ENCODE peak calls at places on chromosomes 13 and 19, in eight cellular contexts. One of them, this sample, is unnamed.

GRCh38 chr19:10295305-10295846 is 5.6 kb downstream of the ICAM5 start:
- DNase-seq in stomach: peak; percentile 51
- DNase-seq in esophagus muscularis mucosa: no peak
- DNase-seq in tibial nerve: no peak
- DNase-seq in SJCRH30: no peak
- DNase-seq in thoracic aorta: no peak
- DNase-seq in heart left ventricle: peak; percentile 37
- DNase-seq in SK-N-MC: no peak
- DNase-seq in this sample: no peak

GRCh38 chr13:32309812-32310706 is 5.1 kb downstream of the ZAR1L start:
- DNase-seq in stomach: no peak
- DNase-seq in esophagus muscularis mucosa: no peak
- DNase-seq in tibial nerve: no peak
- DNase-seq in SJCRH30: peak; percentile 79
- DNase-seq in thoracic aorta: no peak
- DNase-seq in heart left ventricle: no peak
- DNase-seq in SK-N-MC: no peak
- DNase-seq in this sample: peak; percentile 23

GRCh38 chr19:51729781-51730180 is 6.0 kb upstream of the HAS1 start:
- DNase-seq in stomach: no peak
- DNase-seq in esophagus muscularis mucosa: no peak
- DNase-seq in tibial nerve: no peak
- DNase-seq in SJCRH30: no peak
- DNase-seq in thoracic aorta: no peak
- DNase-seq in heart left ventricle: no peak
- DNase-seq in SK-N-MC: no peak
- DNase-seq in this sample: no peak

GRCh38 chr19:30649934-30650614 is 277.9 kb downstream of the ZNF536 start:
- DNase-seq in stomach: no peak
- DNase-seq in esophagus muscularis mucosa: no peak
- DNase-seq in tibial nerve: no peak
- DNase-seq in SJCRH30: peak; percentile 92
- DNase-seq in thoracic aorta: no peak
- DNase-seq in heart left ventricle: no peak
- DNase-seq in SK-N-MC: peak; percentile 66
- DNase-seq in this sample: peak; percentile 55

GRCh38 chr19:52669586-52669985 is 31.4 kb upstream of the ZNF83 start:
- DNase-seq in stomach: no peak
- DNase-seq in esophagus muscularis mucosa: no peak
- DNase-seq in tibial nerve: no peak
- DNase-seq in SJCRH30: no peak
- DNase-seq in thoracic aorta: no peak
- DNase-seq in heart left ventricle: no peak
- DNase-seq in SK-N-MC: no peak
- DNase-seq in this sample: no peak

GRCh38 chr13:110119943-110120905 is 186.7 kb downstream of the COL4A1 start:
- DNase-seq in stomach: no peak
- DNase-seq in esophagus muscularis mucosa: peak; percentile 89
- DNase-seq in tibial nerve: no peak
- DNase-seq in SJCRH30: no peak
- DNase-seq in thoracic aorta: no peak
- DNase-seq in heart left ventricle: peak; percentile 26
- DNase-seq in SK-N-MC: no peak
- DNase-seq in this sample: no peak

GRCh38 chr13:27450921-27451461 is 627 bp upstream of the MTIF3 start:
- DNase-seq in stomach: peak; percentile 53
- DNase-seq in esophagus muscularis mucosa: no peak
- DNase-seq in tibial nerve: no peak
- DNase-seq in SJCRH30: peak; percentile 29
- DNase-seq in thoracic aorta: no peak
- DNase-seq in heart left ventricle: peak; percentile 51
- DNase-seq in SK-N-MC: no peak
- DNase-seq in this sample: peak; percentile 50

GRCh38 chr13:51111174-51111573 is at the start of gene C13orf42:
- DNase-seq in stomach: no peak
- DNase-seq in esophagus muscularis mucosa: peak; percentile 87
- DNase-seq in tibial nerve: no peak
- DNase-seq in SJCRH30: no peak
- DNase-seq in thoracic aorta: no peak
- DNase-seq in heart left ventricle: no peak
- DNase-seq in SK-N-MC: no peak
- DNase-seq in this sample: no peak

GRCh38 chr13:110047511-110047910 is 259.4 kb downstream of the COL4A1 start:
- DNase-seq in stomach: peak; percentile 75
- DNase-seq in esophagus muscularis mucosa: no peak
- DNase-seq in tibial nerve: no peak
- DNase-seq in SJCRH30: no peak
- DNase-seq in thoracic aorta: peak; percentile 66
- DNase-seq in heart left ventricle: peak; percentile 91
- DNase-seq in SK-N-MC: no peak
- DNase-seq in this sample: no peak

GRCh38 chr13:49536144-49536873 is 40.6 kb downstream of the PHF11 start:
- DNase-seq in stomach: no peak
- DNase-seq in esophagus muscularis mucosa: no peak
- DNase-seq in tibial nerve: no peak
- DNase-seq in SJCRH30: no peak
- DNase-seq in thoracic aorta: no peak
- DNase-seq in heart left ventricle: no peak
- DNase-seq in SK-N-MC: no peak
- DNase-seq in this sample: no peak

GRCh38 chr19:6806488-6806887 is 34.0 kb downstream of the VAV1 start:
- DNase-seq in stomach: no peak
- DNase-seq in esophagus muscularis mucosa: no peak
- DNase-seq in tibial nerve: no peak
- DNase-seq in SJCRH30: no peak
- DNase-seq in thoracic aorta: no peak
- DNase-seq in heart left ventricle: no peak
- DNase-seq in SK-N-MC: no peak
- DNase-seq in this sample: no peak

GRCh38 chr19:50896591-50897190 is 14.5 kb downstream of the KLK4 start:
- DNase-seq in stomach: no peak
- DNase-seq in esophagus muscularis mucosa: no peak
- DNase-seq in tibial nerve: no peak
- DNase-seq in SJCRH30: peak; percentile 55
- DNase-seq in thoracic aorta: no peak
- DNase-seq in heart left ventricle: no peak
- DNase-seq in SK-N-MC: no peak
- DNase-seq in this sample: peak; percentile 51

GRCh38 chr13:99214691-99215090 is 14.0 kb downstream of the UBAC2 start:
- DNase-seq in stomach: no peak
- DNase-seq in esophagus muscularis mucosa: no peak
- DNase-seq in tibial nerve: no peak
- DNase-seq in SJCRH30: no peak
- DNase-seq in thoracic aorta: no peak
- DNase-seq in heart left ventricle: no peak
- DNase-seq in SK-N-MC: no peak
- DNase-seq in this sample: no peak

GRCh38 chr13:41995946-41996345 is 35.0 kb upstream of the VWA8 start:
- DNase-seq in stomach: no peak
- DNase-seq in esophagus muscularis mucosa: no peak
- DNase-seq in tibial nerve: no peak
- DNase-seq in SJCRH30: no peak
- DNase-seq in thoracic aorta: no peak
- DNase-seq in heart left ventricle: no peak
- DNase-seq in SK-N-MC: no peak
- DNase-seq in this sample: no peak

GRCh38 chr13:26343816-26344215 is 89.9 kb downstream of the CDK8 start:
- DNase-seq in stomach: no peak
- DNase-seq in esophagus muscularis mucosa: no peak
- DNase-seq in tibial nerve: no peak
- DNase-seq in SJCRH30: no peak
- DNase-seq in thoracic aorta: no peak
- DNase-seq in heart left ventricle: no peak
- DNase-seq in SK-N-MC: no peak
- DNase-seq in this sample: no peak

GRCh38 chr13:49997935-49998334 is 1.1 kb downstream of the TRIM13 start:
- DNase-seq in stomach: no peak
- DNase-seq in esophagus muscularis mucosa: no peak
- DNase-seq in tibial nerve: no peak
- DNase-seq in SJCRH30: no peak
- DNase-seq in thoracic aorta: no peak
- DNase-seq in heart left ventricle: no peak
- DNase-seq in SK-N-MC: no peak
- DNase-seq in this sample: no peak

GRCh38 chr13:26698392-26699196 is 62.0 kb downstream of the GPR12 start:
- DNase-seq in stomach: peak; percentile 89
- DNase-seq in esophagus muscularis mucosa: peak; percentile 96
- DNase-seq in tibial nerve: peak; percentile 80
- DNase-seq in SJCRH30: peak; percentile 92
- DNase-seq in thoracic aorta: peak; percentile 52
- DNase-seq in heart left ventricle: peak; percentile 74
- DNase-seq in SK-N-MC: peak; percentile 34
- DNase-seq in this sample: peak; percentile 94

GRCh38 chr19:38663156-38663651 is 15.8 kb downstream of the ACTN4 start:
- DNase-seq in stomach: no peak
- DNase-seq in esophagus muscularis mucosa: no peak
- DNase-seq in tibial nerve: no peak
- DNase-seq in SJCRH30: no peak
- DNase-seq in thoracic aorta: no peak
- DNase-seq in heart left ventricle: no peak
- DNase-seq in SK-N-MC: no peak
- DNase-seq in this sample: no peak
- H3K27ac ChIP-seq in stomach: peak overlapping the region; percentile 95
- H3K27ac ChIP-seq in esophagus muscularis mucosa: peak overlapping the region; percentile 98
- H3K27ac ChIP-seq in tibial nerve: peak overlapping the region; percentile 81
- H3K27ac ChIP-seq in SJCRH30: no peak overlapping the region
- H3K27ac ChIP-seq in thoracic aorta: peak overlapping the region; percentile 99
- H3K27ac ChIP-seq in heart left ventricle: peak overlapping the region; percentile 96
- H3K27ac ChIP-seq in SK-N-MC: no peak overlapping the region
- H3K27ac ChIP-seq in this sample: no peak overlapping the region

GRCh38 chr13:103031332-103031873 is 34.8 kb downstream of the SLC10A2 start:
- DNase-seq in stomach: no peak
- DNase-seq in esophagus muscularis mucosa: no peak
- DNase-seq in tibial nerve: no peak
- DNase-seq in SJCRH30: no peak
- DNase-seq in thoracic aorta: no peak
- DNase-seq in heart left ventricle: no peak
- DNase-seq in SK-N-MC: no peak
- DNase-seq in this sample: no peak

GRCh38 chr13:103029798-103030197 is 36.4 kb downstream of the SLC10A2 start:
- DNase-seq in stomach: no peak
- DNase-seq in esophagus muscularis mucosa: no peak
- DNase-seq in tibial nerve: no peak
- DNase-seq in SJCRH30: no peak
- DNase-seq in thoracic aorta: no peak
- DNase-seq in heart left ventricle: no peak
- DNase-seq in SK-N-MC: no peak
- DNase-seq in this sample: no peak

GRCh38 chr13:103033999-103034398 is 32.2 kb downstream of the SLC10A2 start:
- DNase-seq in stomach: no peak
- DNase-seq in esophagus muscularis mucosa: no peak
- DNase-seq in tibial nerve: no peak
- DNase-seq in SJCRH30: no peak
- DNase-seq in thoracic aorta: no peak
- DNase-seq in heart left ventricle: no peak
- DNase-seq in SK-N-MC: no peak
- DNase-seq in this sample: no peak

GRCh38 chr13:103036268-103036667 is 29.9 kb downstream of the SLC10A2 start:
- DNase-seq in stomach: no peak
- DNase-seq in esophagus muscularis mucosa: no peak
- DNase-seq in tibial nerve: no peak
- DNase-seq in SJCRH30: no peak
- DNase-seq in thoracic aorta: no peak
- DNase-seq in heart left ventricle: no peak
- DNase-seq in SK-N-MC: no peak
- DNase-seq in this sample: no peak

DNA sequence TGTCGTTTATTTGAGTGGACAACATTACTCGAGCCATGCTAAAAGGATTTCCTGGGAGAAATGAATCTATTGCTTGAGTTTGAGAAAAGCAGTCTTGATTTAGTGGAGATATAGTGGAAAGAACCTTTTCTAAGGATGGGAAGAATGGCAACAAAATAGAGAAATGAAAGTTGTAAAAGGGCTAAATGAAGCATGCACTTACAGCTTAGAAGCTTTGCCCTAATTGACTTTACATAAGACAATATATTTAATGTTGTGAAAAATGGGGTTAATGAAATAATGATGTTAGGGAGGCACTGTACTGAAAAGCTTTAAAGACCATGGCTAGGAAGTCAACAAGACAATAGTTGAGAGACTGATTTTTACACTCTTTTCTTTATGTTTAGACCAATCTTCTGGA is 35.4 kb downstream of the SLC10A2 start:
- DNase-seq in stomach: no peak
- DNase-seq in esophagus muscularis mucosa: no peak
- DNase-seq in tibial nerve: no peak
- DNase-seq in SJCRH30: no peak
- DNase-seq in thoracic aorta: no peak
- DNase-seq in heart left ventricle: no peak
- DNase-seq in SK-N-MC: no peak
- DNase-seq in this sample: no peak
- H3K4me3 ChIP-seq in stomach: no peak overlapping the region
- H3K4me3 ChIP-seq in esophagus muscularis mucosa: no peak overlapping the region
- H3K4me3 ChIP-seq in tibial nerve: no peak overlapping the region
- H3K4me3 ChIP-seq in SJCRH30: no peak overlapping the region
- H3K4me3 ChIP-seq in thoracic aorta: no peak overlapping the region
- H3K4me3 ChIP-seq in heart left ventricle: no peak overlapping the region
- H3K4me3 ChIP-seq in SK-N-MC: no peak overlapping the region
- H3K4me3 ChIP-seq in this sample: no peak overlapping the region

GRCh38 chr19:24004166-24004565 is 82.8 kb upstream of the ZNF254 start:
- DNase-seq in stomach: no peak
- DNase-seq in esophagus muscularis mucosa: no peak
- DNase-seq in tibial nerve: no peak
- DNase-seq in SJCRH30: no peak
- DNase-seq in thoracic aorta: no peak
- DNase-seq in heart left ventricle: no peak
- DNase-seq in SK-N-MC: no peak
- DNase-seq in this sample: no peak
- H3K9me3 ChIP-seq in stomach: peaks cover 51% of the 10 kb centered on the region
- H3K9me3 ChIP-seq in esophagus muscularis mucosa: no peaks in the 10 kb centered on the region
- H3K9me3 ChIP-seq in tibial nerve: no peaks in the 10 kb centered on the region
- H3K9me3 ChIP-seq in SJCRH30: no peaks in the 10 kb centered on the region
- H3K9me3 ChIP-seq in thoracic aorta: no peaks in the 10 kb centered on the region
- H3K9me3 ChIP-seq in heart left ventricle: peaks cover 8% of the 10 kb centered on the region
- H3K9me3 ChIP-seq in SK-N-MC: no peaks in the 10 kb centered on the region
- H3K9me3 ChIP-seq in this sample: peaks cover 21% of the 10 kb centered on the region

DNA sequence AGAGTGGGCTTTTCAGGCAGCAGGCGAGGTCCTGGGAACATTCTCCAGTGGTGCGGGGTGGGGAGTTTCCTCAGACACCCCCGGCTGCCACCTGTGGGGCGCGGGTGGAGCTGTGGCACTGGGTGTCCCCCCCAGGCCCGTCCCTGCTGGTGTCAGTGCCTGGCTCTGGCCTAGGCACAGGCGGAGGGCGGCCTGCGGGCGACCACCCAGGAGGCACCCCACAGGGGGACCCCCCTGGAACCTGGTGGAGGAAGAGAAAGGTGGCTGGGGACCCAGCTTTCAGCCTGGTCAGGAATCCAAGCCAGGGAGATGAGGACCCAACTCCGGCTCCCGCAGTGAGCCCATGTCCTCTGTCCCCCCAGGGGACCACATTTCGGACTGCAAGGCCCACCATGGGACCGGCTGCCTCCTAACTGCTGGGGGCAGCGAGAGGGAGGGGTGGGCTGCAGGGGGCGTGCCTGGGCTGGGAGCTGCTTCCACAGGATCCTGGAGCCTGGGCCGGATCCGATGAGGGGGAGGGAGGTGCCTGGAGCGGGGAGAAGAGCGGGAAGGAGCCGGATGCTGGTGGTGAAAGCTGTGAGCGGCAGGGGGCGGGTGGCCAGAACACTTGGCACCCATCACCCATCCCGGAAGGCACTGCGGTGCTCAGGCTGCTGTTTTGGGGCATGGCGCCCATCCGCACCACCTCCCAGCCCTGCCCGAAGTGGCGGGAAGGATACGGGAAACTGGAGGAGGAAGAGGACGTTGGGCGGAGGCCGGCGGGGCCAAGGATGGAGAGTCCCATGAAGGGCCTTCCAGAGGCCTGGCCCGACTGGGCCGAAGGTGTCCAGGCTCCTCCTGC is 5.5 kb upstream of the CTXN1 start:
- DNase-seq in stomach: no peak
- DNase-seq in esophagus muscularis mucosa: no peak
- DNase-seq in tibial nerve: no peak
- DNase-seq in SJCRH30: no peak
- DNase-seq in thoracic aorta: no peak
- DNase-seq in heart left ventricle: peak; percentile 25
- DNase-seq in SK-N-MC: no peak
- DNase-seq in this sample: no peak
- H3K27ac ChIP-seq in stomach: peak overlapping the region; percentile 26
- H3K27ac ChIP-seq in esophagus muscularis mucosa: peak overlapping the region; percentile 95
- H3K27ac ChIP-seq in tibial nerve: no peak overlapping the region
- H3K27ac ChIP-seq in SJCRH30: no peak overlapping the region
- H3K27ac ChIP-seq in thoracic aorta: peak overlapping the region; percentile 99
- H3K27ac ChIP-seq in heart left ventricle: peak overlapping the region; percentile 39
- H3K27ac ChIP-seq in SK-N-MC: peak overlapping the region; percentile 25
- H3K27ac ChIP-seq in this sample: no peak overlapping the region

This sample was measured in WERI-Rb-1.